ENCODE peak calls at places on chromosome 17, in five cellular contexts. B, N, P, K and T are unnamed samples.

GRCh38 chr17:33778505-33779398 is 476.3 kb upstream of the CCL2 start:
- DNase-seq in B (no peak), N (peak), P (peak), K (peak), T (no peak)

GRCh38 chr17:81685108-81685507 is 1.3 kb downstream of the HGS start:
- DNase-seq in B (peak), N (no peak), P (no peak), K (no peak), T (no peak)

GRCh38 chr17:29927546-29927945 is 2.5 kb downstream of the SSH2 start:
- DNase-seq in B (no peak), N (no peak), P (no peak), K (no peak), T (no peak)

GRCh38 chr17:55601874-55602364 is 90.7 kb upstream of the SMIM36 start:
- DNase-seq in B (no peak), N (peak), P (no peak), K (peak), T (no peak)

GRCh38 chr17:30921544-30922196 is at the start of gene ADAP2:
- DNase-seq in B (no peak), N (no peak), P (no peak), K (peak), T (peak)

GRCh38 chr17:42107597-42108576 is 4.6 kb downstream of the DHX58 start:
- DNase-seq in B (peak), N (peak), P (peak), K (peak), T (peak)

GRCh38 chr17:49618112-49618611 is 42.5 kb downstream of the NXPH3 start:
- DNase-seq in B (no peak), N (no peak), P (no peak), K (no peak), T (no peak)

GRCh38 chr17:4276514-4276913 is 12.7 kb upstream of the ANKFY1 start:
- DNase-seq in B (no peak), N (no peak), P (no peak), K (no peak), T (no peak)

GRCh38 chr17:62902573-62903229 is 63.3 kb upstream of the TANC2 start:
- DNase-seq in B (no peak), N (no peak), P (no peak), K (no peak), T (no peak)

GRCh38 chr17:79795795-79796569 is 895 bp downstream of the CBX8 start:
- DNase-seq in B (no peak), N (no peak), P (no peak), K (no peak), T (no peak)

GRCh38 chr17:40364906-40365305 is 369 bp upstream of the GJD3 start:
- DNase-seq in B (no peak), N (no peak), P (no peak), K (no peak), T (no peak)

GRCh38 chr17:72136692-72137550 is 16.1 kb downstream of the SOX9 start:
- DNase-seq in B (no peak), N (peak), P (no peak), K (peak), T (no peak)

GRCh38 chr17:19759934-19760530 is 11.9 kb upstream of the ALDH3A1 start:
- DNase-seq in B (no peak), N (no peak), P (no peak), K (no peak), T (no peak)

GRCh38 chr17:74566132-74566753 is 1.1 kb downstream of the CD300H start:
- DNase-seq in B (no peak), N (peak), P (no peak), K (peak), T (no peak)

GRCh38 chr17:1223662-1224061 is 43.9 kb upstream of the ABR start:
- DNase-seq in B (no peak), N (no peak), P (no peak), K (no peak), T (no peak)

GRCh38 chr17:4566785-4567184 is 6.4 kb upstream of the GGT6 start:
- DNase-seq in B (peak), N (peak), P (no peak), K (peak), T (no peak)

GRCh38 chr17:82836823-82837357 is 2.9 kb downstream of the ZNF750 start:
- DNase-seq in B (no peak), N (peak), P (no peak), K (no peak), T (no peak)

GRCh38 chr17:2177235-2177811 is 122.4 kb downstream of the HIC1 start:
- DNase-seq in B (no peak), N (no peak), P (no peak), K (no peak), T (no peak)

GRCh38 chr17:35088647-35088910 is 25.1 kb upstream of the RFFL start:
- DNase-seq in B (no peak), N (no peak), P (no peak), K (peak), T (no peak)

GRCh38 chr17:60390881-60391418 is 983 bp downstream of the USP32 start:
- DNase-seq in B (no peak), N (peak), P (no peak), K (peak), T (peak)

GRCh38 chr17:17514993-17515920 is 19.1 kb upstream of the RASD1 start:
- DNase-seq in B (no peak), N (no peak), P (no peak), K (no peak), T (no peak)

GRCh38 chr17:35044181-35044580 is 19.3 kb downstream of the RFFL start:
- DNase-seq in B (no peak), N (no peak), P (no peak), K (no peak), T (no peak)